ENCODE peak calls at places on chromosomes 16 and 17, in eight cellular contexts. One of them, this sample, is unnamed.
A peak's percentile ranks its signal among the peaks of the same experiment; 100 is the strongest.

GRCh38 chr17:38745545-38745944 is 2.6 kb downstream of the PCGF2 start:
- DNase-seq in uterus: peak; percentile 42
- DNase-seq in cardiac fibroblast: no peak
- DNase-seq in fibroblast of lung: no peak
- DNase-seq in psoas muscle: no peak
- DNase-seq in vagina: no peak
- DNase-seq in OCI-LY7: peak; percentile 77
- DNase-seq in NB4: no peak
- DNase-seq in this sample: no peak

GRCh38 chr17:57085448-57086068 is 512 bp downstream of the AKAP1 start:
- DNase-seq in uterus: peak; percentile 53
- DNase-seq in cardiac fibroblast: peak; percentile 38
- DNase-seq in fibroblast of lung: peak; percentile 36
- DNase-seq in psoas muscle: peak; percentile 58
- DNase-seq in vagina: no peak
- DNase-seq in OCI-LY7: peak; percentile 69
- DNase-seq in NB4: peak; percentile 68
- DNase-seq in this sample: peak; percentile 86

GRCh38 chr17:73342057-73342522 is 30.3 kb upstream of the CDC42EP4 start:
- DNase-seq in uterus: peak; percentile 96
- DNase-seq in cardiac fibroblast: peak; percentile 96
- DNase-seq in fibroblast of lung: peak; percentile 94
- DNase-seq in psoas muscle: no peak
- DNase-seq in vagina: no peak
- DNase-seq in OCI-LY7: no peak
- DNase-seq in NB4: peak; percentile 76
- DNase-seq in this sample: no peak

GRCh38 chr16:56606071-56606687 is 2.2 kb upstream of the MT2A start:
- DNase-seq in uterus: peak; percentile 84
- DNase-seq in cardiac fibroblast: peak; percentile 91
- DNase-seq in fibroblast of lung: peak; percentile 82
- DNase-seq in psoas muscle: peak; percentile 79
- DNase-seq in vagina: no peak
- DNase-seq in OCI-LY7: no peak
- DNase-seq in NB4: no peak
- DNase-seq in this sample: no peak

GRCh38 chr17:17269926-17270773 is 10.9 kb downstream of the COPS3 start:
- DNase-seq in uterus: no peak
- DNase-seq in cardiac fibroblast: no peak
- DNase-seq in fibroblast of lung: no peak
- DNase-seq in psoas muscle: no peak
- DNase-seq in vagina: no peak
- DNase-seq in OCI-LY7: peak; percentile 17
- DNase-seq in NB4: peak; percentile 38
- DNase-seq in this sample: no peak

GRCh38 chr17:64289652-64290051 is 26.6 kb upstream of the TEX2 start:
- DNase-seq in uterus: no peak
- DNase-seq in cardiac fibroblast: no peak
- DNase-seq in fibroblast of lung: no peak
- DNase-seq in psoas muscle: no peak
- DNase-seq in vagina: no peak
- DNase-seq in OCI-LY7: no peak
- DNase-seq in NB4: no peak
- DNase-seq in this sample: no peak

GRCh38 chr16:55539049-55539448 is 27.4 kb upstream of the CAPNS2 start:
- DNase-seq in uterus: no peak
- DNase-seq in cardiac fibroblast: peak; percentile 53
- DNase-seq in fibroblast of lung: no peak
- DNase-seq in psoas muscle: no peak
- DNase-seq in vagina: no peak
- DNase-seq in OCI-LY7: no peak
- DNase-seq in NB4: peak; percentile 81
- DNase-seq in this sample: no peak

GRCh38 chr17:68497885-68498319 is 14.3 kb upstream of the PRKAR1A start:
- DNase-seq in uterus: no peak
- DNase-seq in cardiac fibroblast: no peak
- DNase-seq in fibroblast of lung: no peak
- DNase-seq in psoas muscle: no peak
- DNase-seq in vagina: no peak
- DNase-seq in OCI-LY7: peak; percentile 99
- DNase-seq in NB4: peak; percentile 86
- DNase-seq in this sample: no peak

GRCh38 chr16:391885-392335 is 5.1 kb upstream of the NME4 start:
- DNase-seq in uterus: no peak
- DNase-seq in cardiac fibroblast: peak; percentile 71
- DNase-seq in fibroblast of lung: peak; percentile 80
- DNase-seq in psoas muscle: peak; percentile 65
- DNase-seq in vagina: no peak
- DNase-seq in OCI-LY7: peak; percentile 65
- DNase-seq in NB4: peak; percentile 76
- DNase-seq in this sample: no peak

GRCh38 chr16:30902070-30902972 is 5.9 kb downstream of the CTF1 start:
- DNase-seq in uterus: no peak
- DNase-seq in cardiac fibroblast: peak; percentile 73
- DNase-seq in fibroblast of lung: peak; percentile 64
- DNase-seq in psoas muscle: peak; percentile 74
- DNase-seq in vagina: no peak
- DNase-seq in OCI-LY7: no peak
- DNase-seq in NB4: peak; percentile 79
- DNase-seq in this sample: peak; percentile 96

GRCh38 chr17:43405861-43406260 is 7.1 kb downstream of the ARL4D start:
- DNase-seq in uterus: no peak
- DNase-seq in cardiac fibroblast: no peak
- DNase-seq in fibroblast of lung: peak; percentile 72
- DNase-seq in psoas muscle: no peak
- DNase-seq in vagina: no peak
- DNase-seq in OCI-LY7: no peak
- DNase-seq in NB4: no peak
- DNase-seq in this sample: no peak

GRCh38 chr17:77184474-77184873 is 43.7 kb downstream of the SEC14L1 start:
- DNase-seq in uterus: no peak
- DNase-seq in cardiac fibroblast: no peak
- DNase-seq in fibroblast of lung: peak; percentile 75
- DNase-seq in psoas muscle: no peak
- DNase-seq in vagina: no peak
- DNase-seq in OCI-LY7: no peak
- DNase-seq in NB4: no peak
- DNase-seq in this sample: no peak

GRCh38 chr17:2347805-2348685 is 10.7 kb downstream of the SGSM2 start:
- DNase-seq in uterus: no peak
- DNase-seq in cardiac fibroblast: peak; percentile 75
- DNase-seq in fibroblast of lung: peak; percentile 74
- DNase-seq in psoas muscle: peak; percentile 71
- DNase-seq in vagina: no peak
- DNase-seq in OCI-LY7: no peak
- DNase-seq in NB4: no peak
- DNase-seq in this sample: no peak

GRCh38 chr17:15973016-15973415 is 26.5 kb downstream of the ZSWIM7 start:
- DNase-seq in uterus: no peak
- DNase-seq in cardiac fibroblast: no peak
- DNase-seq in fibroblast of lung: peak; percentile 40
- DNase-seq in psoas muscle: no peak
- DNase-seq in vagina: no peak
- DNase-seq in OCI-LY7: no peak
- DNase-seq in NB4: no peak
- DNase-seq in this sample: no peak

GRCh38 chr17:65482201-65482600 is 79.2 kb downstream of the AXIN2 start:
- DNase-seq in uterus: no peak
- DNase-seq in cardiac fibroblast: no peak
- DNase-seq in fibroblast of lung: no peak
- DNase-seq in psoas muscle: no peak
- DNase-seq in vagina: no peak
- DNase-seq in OCI-LY7: no peak
- DNase-seq in NB4: no peak
- DNase-seq in this sample: no peak

GRCh38 chr16:19900590-19900989 is 15.9 kb upstream of the GPRC5B start:
- DNase-seq in uterus: no peak
- DNase-seq in cardiac fibroblast: no peak
- DNase-seq in fibroblast of lung: no peak
- DNase-seq in psoas muscle: no peak
- DNase-seq in vagina: no peak
- DNase-seq in OCI-LY7: no peak
- DNase-seq in NB4: no peak
- DNase-seq in this sample: no peak
- TF ChIP-seq CTCF in uterus: no peak
- TF ChIP-seq CTCF in cardiac fibroblast: peak; percentile 27
- TF ChIP-seq CTCF in fibroblast of lung: no peak
- TF ChIP-seq CTCF in psoas muscle: no peak
- TF ChIP-seq CTCF in vagina: no peak
- TF ChIP-seq CTCF in OCI-LY7: no peak
- TF ChIP-seq CTCF in NB4: no peak
- TF ChIP-seq CTCF in this sample: no peak

GRCh38 chr16:24580665-24581064 is 41.3 kb downstream of the RBBP6 start:
- DNase-seq in uterus: no peak
- DNase-seq in cardiac fibroblast: peak; percentile 67
- DNase-seq in fibroblast of lung: peak; percentile 28
- DNase-seq in psoas muscle: no peak
- DNase-seq in vagina: no peak
- DNase-seq in OCI-LY7: no peak
- DNase-seq in NB4: no peak
- DNase-seq in this sample: no peak
- TF ChIP-seq CTCF in uterus: peak; percentile 40
- TF ChIP-seq CTCF in cardiac fibroblast: peak; percentile 55
- TF ChIP-seq CTCF in fibroblast of lung: peak; percentile 58
- TF ChIP-seq CTCF in psoas muscle: peak; percentile 28
- TF ChIP-seq CTCF in vagina: peak; percentile 24
- TF ChIP-seq CTCF in OCI-LY7: peak; percentile 46
- TF ChIP-seq CTCF in NB4: no peak
- TF ChIP-seq CTCF in this sample: no peak

DNA sequence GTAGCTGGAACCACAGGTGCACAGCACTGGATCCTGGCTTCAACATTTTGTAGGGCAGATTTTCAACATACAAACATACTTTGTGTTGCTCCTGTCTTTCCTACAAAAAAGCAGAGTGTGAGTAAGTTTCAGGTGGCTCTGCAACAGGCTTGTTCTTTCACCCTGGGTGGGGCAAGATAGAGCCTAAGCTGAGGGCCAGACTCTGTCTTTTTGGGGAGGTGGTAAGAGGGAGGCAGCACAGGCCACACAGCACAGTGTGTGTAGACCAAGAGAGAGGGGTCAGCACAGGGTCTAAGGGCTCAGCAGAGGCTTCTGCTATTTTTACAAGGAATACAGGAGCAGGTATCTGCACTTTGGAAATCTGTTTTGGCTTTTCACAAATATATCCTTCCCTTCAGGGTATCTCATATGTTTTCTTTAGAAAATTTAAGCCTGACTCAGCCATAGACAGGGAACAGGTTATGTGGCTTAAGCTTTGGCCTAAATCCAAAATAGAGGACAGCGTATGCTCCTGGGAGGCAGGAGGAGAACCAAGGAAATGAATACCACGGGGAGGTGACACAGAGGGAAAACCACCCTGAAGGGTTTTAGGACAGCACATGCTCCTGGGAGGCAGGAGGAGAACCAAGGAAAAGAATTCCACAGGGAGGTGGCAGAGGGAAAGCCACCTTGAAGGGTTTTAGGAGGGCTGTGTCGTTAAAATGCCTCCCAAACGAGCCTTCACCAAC is 21.6 kb downstream of the EMC8 start:
- DNase-seq in uterus: no peak
- DNase-seq in cardiac fibroblast: no peak
- DNase-seq in fibroblast of lung: peak; percentile 33
- DNase-seq in psoas muscle: no peak
- DNase-seq in vagina: no peak
- DNase-seq in OCI-LY7: no peak
- DNase-seq in NB4: no peak
- DNase-seq in this sample: no peak
- TF ChIP-seq CTCF in uterus: no peak
- TF ChIP-seq CTCF in cardiac fibroblast: no peak
- TF ChIP-seq CTCF in fibroblast of lung: no peak
- TF ChIP-seq CTCF in psoas muscle: no peak
- TF ChIP-seq CTCF in vagina: no peak
- TF ChIP-seq CTCF in OCI-LY7: no peak
- TF ChIP-seq CTCF in NB4: no peak
- TF ChIP-seq CTCF in this sample: no peak

GRCh38 chr17:7884581-7885356 is 3.8 kb upstream of the CHD3 start:
- DNase-seq in uterus: no peak
- DNase-seq in cardiac fibroblast: no peak
- DNase-seq in fibroblast of lung: no peak
- DNase-seq in psoas muscle: peak; percentile 24
- DNase-seq in vagina: no peak
- DNase-seq in OCI-LY7: peak; percentile 32
- DNase-seq in NB4: peak; percentile 43
- DNase-seq in this sample: peak; percentile 80

GRCh38 chr17:7885357-7886226 is 3.0 kb upstream of the CHD3 start:
- DNase-seq in uterus: peak; percentile 61
- DNase-seq in cardiac fibroblast: peak; percentile 38
- DNase-seq in fibroblast of lung: peak; percentile 48
- DNase-seq in psoas muscle: peak; percentile 40
- DNase-seq in vagina: no peak
- DNase-seq in OCI-LY7: peak; percentile 68
- DNase-seq in NB4: peak; percentile 74
- DNase-seq in this sample: peak; percentile 82

GRCh38 chr17:7887482-7888183 is 956 bp upstream of the CHD3 start:
- DNase-seq in uterus: peak; percentile 96
- DNase-seq in cardiac fibroblast: peak; percentile 98
- DNase-seq in fibroblast of lung: peak; percentile 94
- DNase-seq in psoas muscle: peak; percentile 90
- DNase-seq in vagina: no peak
- DNase-seq in OCI-LY7: peak; percentile 90
- DNase-seq in NB4: peak; percentile 87
- DNase-seq in this sample: peak; percentile 96

GRCh38 chr17:7887038-7887481 is 1.5 kb upstream of the CHD3 start:
- DNase-seq in uterus: no peak
- DNase-seq in cardiac fibroblast: no peak
- DNase-seq in fibroblast of lung: no peak
- DNase-seq in psoas muscle: no peak
- DNase-seq in vagina: no peak
- DNase-seq in OCI-LY7: no peak
- DNase-seq in NB4: no peak
- DNase-seq in this sample: no peak

GRCh38 chr17:7886227-7887037 is 2.2 kb upstream of the CHD3 start:
- DNase-seq in uterus: peak; percentile 60
- DNase-seq in cardiac fibroblast: peak; percentile 28
- DNase-seq in fibroblast of lung: peak; percentile 22
- DNase-seq in psoas muscle: no peak
- DNase-seq in vagina: no peak
- DNase-seq in OCI-LY7: peak; percentile 47
- DNase-seq in NB4: peak; percentile 45
- DNase-seq in this sample: peak; percentile 48
- TF ChIP-seq CTCF in uterus: no peak
- TF ChIP-seq CTCF in cardiac fibroblast: peak; percentile 26
- TF ChIP-seq CTCF in fibroblast of lung: no peak
- TF ChIP-seq CTCF in psoas muscle: no peak
- TF ChIP-seq CTCF in vagina: no peak
- TF ChIP-seq CTCF in OCI-LY7: peak; percentile 47
- TF ChIP-seq CTCF in NB4: no peak
- TF ChIP-seq CTCF in this sample: no peak